ENCODE peak calls at places on chromosomes 12 and 14, in five cellular contexts. B is EL; O is AG10803; D is activated CD4-positive, alpha-beta T cell treated with anti-CD3 and anti-CD28 coated beads, Interleukin-2, amount 50 U/mL, for 1 hour; I is tibial artery. L is an unnamed sample.

GRCh38 chr12:44774815-44775411 is 101.2 kb downstream of the NELL2 start:
- DNase-seq in D (peak), O (peak), B (peak), I (no peak), L (peak)

GRCh38 chr12:124928912-124929530 is 14.6 kb upstream of the UBC start:
- DNase-seq in B (peak), O (no peak), D (no peak), I (no peak), L (no peak)

GRCh38 chr12:27463826-27464554 is 17.5 kb downstream of the SMCO2 start:
- DNase-seq in D (no peak), B (peak), O (peak), I (no peak), L (no peak)

GRCh38 chr14:35821546-35822411 is 4.4 kb upstream of the BRMS1L start:
- DNase-seq in O (peak), B (peak), I (no peak), D (no peak), L (no peak)

GRCh38 chr12:1919284-1919683 is 832 bp upstream of the CACNA2D4 start:
- DNase-seq in B (no peak), O (no peak), D (no peak), I (no peak), L (no peak)

GRCh38 chr14:33016611-33017010 is 77.9 kb downstream of the NPAS3 start:
- DNase-seq in O (peak), D (no peak), I (no peak), B (no peak), L (no peak)

GRCh38 chr12:34405286-34406227 is 383.3 kb downstream of the ALG10 start:
- DNase-seq in D (no peak), I (peak), O (no peak), B (no peak), L (no peak)

GRCh38 chr12:71415336-71416231 is 24.0 kb upstream of the LGR5 start:
- DNase-seq in O (peak), D (peak), B (peak), I (no peak), L (peak)

GRCh38 chr14:31950760-31951637 is 126.1 kb upstream of the ARHGAP5 start:
- DNase-seq in B (peak), I (no peak), O (peak), D (no peak), L (no peak)

GRCh38 chr14:93655078-93655750 is 133.1 kb downstream of the PRIMA1 start:
- DNase-seq in B (peak), I (no peak), O (peak), D (no peak), L (no peak)

GRCh38 chr14:69648480-69649414 is 37.4 kb downstream of the SUSD6 start:
- DNase-seq in D (no peak), O (peak), I (no peak), B (peak), L (no peak)

GRCh38 chr12:111035578-111036301 is 115.4 kb upstream of the MYL2 start:
- DNase-seq in B (no peak), O (no peak), D (no peak), I (no peak), L (no peak)

GRCh38 chr14:65131176-65131765 is 29.0 kb upstream of the MAX start:
- DNase-seq in O (peak), B (peak), D (no peak), I (no peak), L (no peak)

GRCh38 chr12:95859344-95859816 is 628 bp downstream of the SNRPF start:
- DNase-seq in O (peak), B (peak), D (no peak), I (no peak), L (no peak)

L was measured in effector memory CD8-positive, alpha-beta T cell.